ENCODE peak calls at places on chromosomes 3 and 15, in five cellular contexts. One of them, this sample, is unnamed.

GRCh38 chr15:38440353-38441129 is 13.4 kb upstream of the FAM98B start:
- DNase-seq in GM23338: peak
- DNase-seq in fibroblast of lung: peak
- DNase-seq in mammary epithelial cell: peak
- DNase-seq in mesenchymal stem cell: peak
- DNase-seq in this sample: peak

GRCh38 chr3:163315786-163316185 is 1762.5 kb downstream of the SI start:
- DNase-seq in GM23338: no peak
- DNase-seq in fibroblast of lung: no peak
- DNase-seq in mammary epithelial cell: no peak
- DNase-seq in mesenchymal stem cell: peak
- DNase-seq in this sample: no peak

GRCh38 chr3:112682361-112682760 is 41.4 kb upstream of the CCDC80 start:
- DNase-seq in GM23338: no peak
- DNase-seq in fibroblast of lung: no peak
- DNase-seq in mammary epithelial cell: no peak
- DNase-seq in mesenchymal stem cell: no peak
- DNase-seq in this sample: no peak

GRCh38 chr15:51226813-51227212 is 111.6 kb downstream of the CYP19A1 start:
- DNase-seq in GM23338: no peak
- DNase-seq in fibroblast of lung: no peak
- DNase-seq in mammary epithelial cell: no peak
- DNase-seq in mesenchymal stem cell: no peak
- DNase-seq in this sample: no peak

GRCh38 chr3:37892917-37893595 is 31.4 kb downstream of the CTDSPL start:
- DNase-seq in GM23338: no peak
- DNase-seq in fibroblast of lung: peak
- DNase-seq in mammary epithelial cell: no peak
- DNase-seq in mesenchymal stem cell: peak
- DNase-seq in this sample: peak

GRCh38 chr15:70054884-70055387 is 42.8 kb downstream of the TLE3 start:
- DNase-seq in GM23338: no peak
- DNase-seq in fibroblast of lung: no peak
- DNase-seq in mammary epithelial cell: no peak
- DNase-seq in mesenchymal stem cell: no peak
- DNase-seq in this sample: no peak

GRCh38 chr3:74897006-74897405 is 282.5 kb upstream of the CNTN3 start:
- DNase-seq in GM23338: peak
- DNase-seq in fibroblast of lung: peak
- DNase-seq in mammary epithelial cell: peak
- DNase-seq in mesenchymal stem cell: no peak
- DNase-seq in this sample: no peak

GRCh38 chr3:98805571-98805970 is 42.4 kb downstream of the ST3GAL6 start:
- DNase-seq in GM23338: no peak
- DNase-seq in fibroblast of lung: no peak
- DNase-seq in mammary epithelial cell: no peak
- DNase-seq in mesenchymal stem cell: no peak
- DNase-seq in this sample: no peak

GRCh38 chr3:130829575-130829947 is 64.3 kb upstream of the ATP2C1 start:
- DNase-seq in GM23338: no peak
- DNase-seq in fibroblast of lung: no peak
- DNase-seq in mammary epithelial cell: no peak
- DNase-seq in mesenchymal stem cell: no peak
- DNase-seq in this sample: no peak

GRCh38 chr3:31462050-31462569 is 70.6 kb upstream of the STT3B start:
- DNase-seq in GM23338: peak
- DNase-seq in fibroblast of lung: no peak
- DNase-seq in mammary epithelial cell: peak
- DNase-seq in mesenchymal stem cell: no peak
- DNase-seq in this sample: peak

GRCh38 chr3:36393563-36393962 is 13.3 kb downstream of the STAC start:
- DNase-seq in GM23338: no peak
- DNase-seq in fibroblast of lung: no peak
- DNase-seq in mammary epithelial cell: no peak
- DNase-seq in mesenchymal stem cell: no peak
- DNase-seq in this sample: no peak

GRCh38 chr15:90099072-90099867 is 3.0 kb downstream of the IDH2 start:
- DNase-seq in GM23338: peak
- DNase-seq in fibroblast of lung: no peak
- DNase-seq in mammary epithelial cell: no peak
- DNase-seq in mesenchymal stem cell: no peak
- DNase-seq in this sample: no peak

GRCh38 chr15:37096878-37097568 is 3.3 kb downstream of the MEIS2 start:
- DNase-seq in GM23338: no peak
- DNase-seq in fibroblast of lung: peak
- DNase-seq in mammary epithelial cell: no peak
- DNase-seq in mesenchymal stem cell: peak
- DNase-seq in this sample: peak

DNA sequence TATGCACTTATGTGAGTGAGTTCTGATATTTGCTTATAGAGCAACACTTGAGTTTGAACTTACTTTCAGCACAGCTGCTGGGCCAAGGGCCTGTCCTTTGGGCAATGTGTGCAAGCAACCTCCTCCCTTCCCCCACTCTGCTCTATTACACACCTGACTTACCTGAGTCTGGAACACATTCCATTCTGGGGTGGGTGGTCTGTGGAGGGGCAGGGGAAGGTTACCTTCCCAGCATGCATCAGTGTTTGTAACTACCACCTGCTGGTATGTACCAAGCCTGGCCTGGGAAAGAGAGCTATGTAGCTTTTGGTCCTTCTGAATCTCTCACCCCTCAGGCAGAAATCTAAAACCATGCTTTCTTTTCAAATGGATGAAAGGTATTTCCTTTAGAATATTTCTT is 103.0 kb downstream of the ISL2 start:
- DNase-seq in GM23338: peak
- DNase-seq in fibroblast of lung: no peak
- DNase-seq in mammary epithelial cell: no peak
- DNase-seq in mesenchymal stem cell: no peak
- DNase-seq in this sample: no peak
- H2AFZ ChIP-seq in GM23338: no peak
- H2AFZ ChIP-seq in fibroblast of lung: no peak
- H2AFZ ChIP-seq in mammary epithelial cell: no peak
- H2AFZ ChIP-seq in mesenchymal stem cell: no peak
- H2AFZ ChIP-seq in this sample: no peak

DNA sequence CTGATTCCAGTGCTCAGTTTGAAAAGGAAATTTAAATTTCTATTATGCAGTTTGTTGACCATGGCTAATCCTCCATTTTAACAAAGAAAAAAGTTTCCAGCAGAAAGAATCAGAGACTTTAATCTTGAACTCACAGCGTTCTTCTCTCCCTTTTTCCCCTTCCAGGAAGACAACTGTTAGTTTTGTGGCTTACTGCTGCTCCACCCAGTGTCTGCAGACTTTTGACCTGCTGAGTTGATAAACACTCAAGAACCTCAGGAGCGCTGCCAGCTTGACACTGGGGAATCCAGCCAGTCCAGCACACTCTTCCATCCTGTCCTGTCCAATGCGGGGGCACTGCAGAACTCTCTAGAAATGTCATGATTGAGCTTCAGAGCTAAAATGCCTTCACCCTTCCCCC is 134.6 kb downstream of the LRRC28 start:
- DNase-seq in GM23338: no peak
- DNase-seq in fibroblast of lung: peak
- DNase-seq in mammary epithelial cell: no peak
- DNase-seq in mesenchymal stem cell: peak
- DNase-seq in this sample: peak
- H2AFZ ChIP-seq in GM23338: no peak
- H2AFZ ChIP-seq in fibroblast of lung: no peak
- H2AFZ ChIP-seq in mammary epithelial cell: no peak
- H2AFZ ChIP-seq in mesenchymal stem cell: no peak
- H2AFZ ChIP-seq in this sample: no peak

GRCh38 chr15:97959738-97960363 is 652 bp upstream of the ARRDC4 start:
- DNase-seq in GM23338: no peak
- DNase-seq in fibroblast of lung: no peak
- DNase-seq in mammary epithelial cell: no peak
- DNase-seq in mesenchymal stem cell: no peak
- DNase-seq in this sample: peak
- H2AFZ ChIP-seq in GM23338: peak
- H2AFZ ChIP-seq in fibroblast of lung: no peak
- H2AFZ ChIP-seq in mammary epithelial cell: peak
- H2AFZ ChIP-seq in mesenchymal stem cell: no peak
- H2AFZ ChIP-seq in this sample: peak

DNA sequence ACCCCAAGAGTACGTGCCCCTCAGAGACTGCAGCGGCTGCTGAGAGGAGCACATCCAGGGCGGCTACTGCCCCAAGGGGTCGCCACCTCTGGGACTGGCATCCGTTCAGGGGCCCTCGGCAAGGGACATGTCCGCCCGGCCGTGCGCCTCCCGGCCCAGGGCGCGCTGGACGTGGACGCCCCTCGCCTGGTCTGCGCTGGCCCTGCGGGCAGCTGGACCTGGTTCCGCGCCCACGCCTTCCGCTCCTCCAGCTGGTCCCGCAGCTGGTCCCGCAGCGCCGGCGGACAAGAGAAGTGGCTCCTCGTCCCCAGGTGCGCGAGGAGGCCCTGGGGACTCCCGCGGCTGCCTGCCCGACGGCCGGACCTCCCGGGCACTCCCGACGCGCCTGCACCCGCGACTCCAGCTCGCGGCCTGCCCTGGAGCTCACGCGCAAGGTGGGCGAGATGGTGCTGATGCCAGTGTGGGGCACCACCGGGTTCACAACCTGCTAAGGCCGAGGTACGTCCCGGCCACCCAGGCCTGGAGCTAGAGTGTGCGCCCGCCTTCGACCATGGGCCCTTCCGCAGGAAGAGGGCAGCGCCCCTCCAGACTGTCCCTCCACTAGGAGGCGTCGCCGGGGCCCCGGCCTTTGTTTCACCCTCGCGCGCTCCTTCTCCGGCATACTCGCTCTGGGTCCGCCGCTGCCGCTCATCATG is 14.4 kb upstream of the GP9 start:
- DNase-seq in GM23338: peak
- DNase-seq in fibroblast of lung: no peak
- DNase-seq in mammary epithelial cell: no peak
- DNase-seq in mesenchymal stem cell: no peak
- DNase-seq in this sample: no peak
- H2AFZ ChIP-seq in GM23338: peak
- H2AFZ ChIP-seq in fibroblast of lung: no peak
- H2AFZ ChIP-seq in mammary epithelial cell: peak
- H2AFZ ChIP-seq in mesenchymal stem cell: no peak
- H2AFZ ChIP-seq in this sample: peak

GRCh38 chr3:67198374-67198773 is 200.3 kb downstream of the KBTBD8 start:
- DNase-seq in GM23338: peak
- DNase-seq in fibroblast of lung: no peak
- DNase-seq in mammary epithelial cell: no peak
- DNase-seq in mesenchymal stem cell: no peak
- DNase-seq in this sample: no peak
- H2AFZ ChIP-seq in GM23338: no peak
- H2AFZ ChIP-seq in fibroblast of lung: no peak
- H2AFZ ChIP-seq in mammary epithelial cell: no peak
- H2AFZ ChIP-seq in mesenchymal stem cell: no peak
- H2AFZ ChIP-seq in this sample: no peak

GRCh38 chr3:146313411-146314111 is 62.7 kb upstream of the PLSCR4 start:
- DNase-seq in GM23338: no peak
- DNase-seq in fibroblast of lung: peak
- DNase-seq in mammary epithelial cell: peak
- DNase-seq in mesenchymal stem cell: peak
- DNase-seq in this sample: peak
- H2AFZ ChIP-seq in GM23338: no peak
- H2AFZ ChIP-seq in fibroblast of lung: no peak
- H2AFZ ChIP-seq in mammary epithelial cell: no peak
- H2AFZ ChIP-seq in mesenchymal stem cell: no peak
- H2AFZ ChIP-seq in this sample: peak

GRCh38 chr15:75801859-75802593 is 41.2 kb upstream of the UBE2Q2 start:
- DNase-seq in GM23338: peak
- DNase-seq in fibroblast of lung: peak
- DNase-seq in mammary epithelial cell: peak
- DNase-seq in mesenchymal stem cell: peak
- DNase-seq in this sample: peak
- H2AFZ ChIP-seq in GM23338: peak
- H2AFZ ChIP-seq in fibroblast of lung: peak
- H2AFZ ChIP-seq in mammary epithelial cell: peak
- H2AFZ ChIP-seq in mesenchymal stem cell: no peak
- H2AFZ ChIP-seq in this sample: no peak

DNA sequence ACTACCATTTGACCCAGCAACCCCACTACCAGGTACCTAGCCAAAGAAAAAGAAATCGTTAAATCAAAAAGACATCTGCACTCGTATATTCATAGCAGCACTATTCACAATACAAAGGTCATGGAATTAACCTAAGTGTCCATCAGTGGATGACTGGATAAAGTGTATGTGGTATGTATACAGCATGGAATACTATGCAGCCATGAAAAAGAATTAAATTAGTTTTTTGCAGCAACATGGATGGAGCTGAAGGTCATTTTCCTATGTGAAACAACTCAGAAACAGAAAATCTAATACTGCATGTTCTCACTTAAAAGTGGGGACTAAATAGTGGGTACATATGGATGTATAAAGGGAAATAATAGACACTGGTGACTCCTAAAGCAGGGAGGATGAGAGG is 175.2 kb downstream of the ZIC4 start:
- DNase-seq in GM23338: no peak
- DNase-seq in fibroblast of lung: no peak
- DNase-seq in mammary epithelial cell: no peak
- DNase-seq in mesenchymal stem cell: no peak
- DNase-seq in this sample: no peak
- H2AFZ ChIP-seq in GM23338: no peak
- H2AFZ ChIP-seq in fibroblast of lung: no peak
- H2AFZ ChIP-seq in mammary epithelial cell: no peak
- H2AFZ ChIP-seq in mesenchymal stem cell: no peak
- H2AFZ ChIP-seq in this sample: no peak

DNA sequence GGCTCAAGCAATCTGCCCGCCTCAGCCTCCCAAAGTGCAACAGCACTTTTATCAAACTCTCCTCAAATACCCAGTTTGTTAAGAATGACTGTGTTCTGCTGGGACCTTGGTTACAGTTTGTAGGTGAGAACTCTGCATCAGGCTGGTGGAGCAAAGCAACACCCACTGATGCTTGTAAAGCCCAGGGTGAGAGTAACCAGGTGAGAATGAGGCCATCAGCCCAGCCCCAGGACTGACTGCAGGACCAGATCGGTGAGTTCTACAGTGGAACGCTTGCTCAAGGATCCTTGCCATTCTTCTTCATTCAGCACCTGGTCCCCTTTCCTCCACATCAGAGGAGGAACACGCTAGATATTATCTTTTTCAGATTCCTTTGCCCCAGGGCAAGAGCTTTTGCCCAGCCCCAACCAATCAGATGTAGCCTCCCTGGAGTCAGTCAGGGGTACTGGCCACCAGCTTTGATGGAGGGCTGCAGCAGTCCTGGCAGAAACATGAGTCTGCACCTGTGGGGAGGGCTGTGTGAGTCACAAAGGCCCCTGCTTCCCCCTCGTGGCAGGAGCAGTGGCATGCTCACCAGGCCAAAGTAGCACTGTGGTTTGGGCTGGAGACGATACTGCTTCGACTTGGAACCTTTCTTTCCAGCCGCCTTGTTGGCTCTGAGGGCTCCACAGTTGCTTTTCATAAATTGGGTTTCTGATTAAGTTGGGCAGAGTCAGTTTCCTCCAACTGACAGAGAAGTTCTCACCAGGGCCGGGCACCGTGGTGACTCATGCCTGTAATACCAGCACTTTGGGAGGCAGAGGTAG is 3.5 kb upstream of the SHISA5 start:
- DNase-seq in GM23338: peak
- DNase-seq in fibroblast of lung: peak
- DNase-seq in mammary epithelial cell: peak
- DNase-seq in mesenchymal stem cell: peak
- DNase-seq in this sample: peak
- H2AFZ ChIP-seq in GM23338: peak
- H2AFZ ChIP-seq in fibroblast of lung: no peak
- H2AFZ ChIP-seq in mammary epithelial cell: peak
- H2AFZ ChIP-seq in mesenchymal stem cell: no peak
- H2AFZ ChIP-seq in this sample: peak

GRCh38 chr3:45035441-45036301 is 9.6 kb downstream of the CLEC3B start:
- DNase-seq in GM23338: peak
- DNase-seq in fibroblast of lung: peak
- DNase-seq in mammary epithelial cell: no peak
- DNase-seq in mesenchymal stem cell: peak
- DNase-seq in this sample: no peak
- H2AFZ ChIP-seq in GM23338: peak
- H2AFZ ChIP-seq in fibroblast of lung: peak
- H2AFZ ChIP-seq in mammary epithelial cell: peak
- H2AFZ ChIP-seq in mesenchymal stem cell: peak
- H2AFZ ChIP-seq in this sample: peak

This sample was measured in endothelial cell of umbilical vein.